ENCODE peak calls at places on chromosomes 13 and 19, in six cellular contexts. B is progenitor cell of endocrine pancreas, C is skeletal muscle cell, Y is RPMI8226, V is hepatic stellate cell, S is left ventricle myocardium inferior. A is an unnamed sample.

GRCh38 chr13:51619614-51620013 is 35.4 kb downstream of the WDFY2 start:
- DNase-seq in V (peak; percentile 21), B (no peak), S (no peak), C (peak; percentile 62), Y (no peak), A (no peak)

GRCh38 chr19:384801-385169 is 24.2 kb downstream of the C2CD4C start:
- DNase-seq in Y (no peak), C (no peak), V (no peak), B (no peak), S (no peak), A (no peak)

GRCh38 chr19:55081773-55082022 is 6.0 kb downstream of the EPS8L1 start:
- DNase-seq in S (no peak), Y (no peak), V (no peak), C (no peak), B (no peak), A (no peak)

GRCh38 chr19:16566161-16566560 is 6.1 kb downstream of the SLC35E1 start:
- DNase-seq in S (no peak), Y (no peak), B (no peak), V (no peak), C (no peak), A (no peak)

GRCh38 chr13:113305208-113305607 is 8.2 kb downstream of the LAMP1 start:
- DNase-seq in V (no peak), C (no peak), B (no peak), S (no peak), Y (no peak), A (no peak)

GRCh38 chr13:112583592-112584277 is 4.2 kb downstream of the TUBGCP3 start:
- DNase-seq in V (no peak), B (no peak), Y (no peak), C (no peak), S (peak; percentile 34), A (no peak)

GRCh38 chr19:13098291-13099072 is 4.2 kb downstream of the LYL1 start:
- DNase-seq in Y (no peak), V (peak; percentile 85), C (no peak), S (no peak), B (no peak), A (no peak)

GRCh38 chr13:110433014-110433413 is 125.9 kb downstream of the COL4A2 start:
- DNase-seq in C (no peak), V (no peak), S (peak; percentile 61), B (no peak), Y (no peak), A (no peak)

GRCh38 chr19:2135474-2136402 is 15.6 kb downstream of the AP3D1 start:
- DNase-seq in C (no peak), Y (no peak), B (no peak), V (no peak), S (no peak), A (no peak)

GRCh38 chr19:40612831-40613668 is 11.9 kb downstream of the LTBP4 start:
- DNase-seq in V (no peak), S (no peak), Y (no peak), C (no peak), B (no peak), A (peak; percentile 85)

GRCh38 chr19:10269333-10270179 is 1.4 kb upstream of the ICAM1 start:
- DNase-seq in Y (peak; percentile 85), B (peak; percentile 82), S (peak; percentile 90), V (peak; percentile 83), C (no peak), A (peak; percentile 89)

GRCh38 chr13:110471156-110471832 is 90.2 kb downstream of the RAB20 start:
- DNase-seq in Y (no peak), S (no peak), V (no peak), C (no peak), B (no peak), A (no peak)

GRCh38 chr19:50728084-50728737 is 5.0 kb downstream of the CLEC11A start:
- DNase-seq in V (peak; percentile 59), Y (peak; percentile 80), S (peak; percentile 76), B (peak; percentile 69), C (peak; percentile 49), A (peak; percentile 97)

GRCh38 chr19:30228726-30229523 is 143.3 kb upstream of the ZNF536 start:
- DNase-seq in B (no peak), Y (no peak), S (no peak), C (no peak), V (no peak), A (peak; percentile 49)

GRCh38 chr19:46972301-46972700 is 47.3 kb upstream of the NPAS1 start:
- DNase-seq in Y (no peak), C (no peak), V (no peak), S (no peak), B (no peak), A (no peak)

GRCh38 chr13:93496985-93497673 is 270.5 kb downstream of the GPC6 start:
- DNase-seq in Y (no peak), B (no peak), S (no peak), C (no peak), V (no peak), A (no peak)

GRCh38 chr19:33841685-33842084 is 45.0 kb downstream of the KCTD15 start:
- DNase-seq in S (no peak), Y (no peak), B (no peak), C (no peak), V (no peak), A (no peak)

GRCh38 chr13:20428666-20429644 is 96.7 kb downstream of the CRYL1 start:
- DNase-seq in V (no peak), S (no peak), B (no peak), Y (no peak), C (no peak), A (no peak)

A was measured in nephron progenitor cell.